ENCODE peak calls at places on chromosomes 1 and 21, in nine cellular contexts. N is AG10803, L is ovary, Q is cardiac muscle cell, W is left lung, E is psoas muscle, K is pancreas, F is HCT116, B is transverse colon. A is an unnamed sample.

GRCh38 chr21:42336065-42336464 is 14.7 kb downstream of the TFF2 start:
- DNase-seq in F (no peak), B (no peak), N (no peak), K (no peak), Q (peak; percentile 44), W (no peak), L (no peak), E (no peak), A (no peak)

GRCh38 chr21:44498280-44498964 is 41.6 kb downstream of the KRTAP10-1 start:
- DNase-seq in W (no peak), L (no peak), B (no peak), N (no peak), F (no peak), Q (no peak), K (no peak), E (no peak), A (no peak)

GRCh38 chr1:183742367-183742766 is 62.6 kb upstream of the RGL1 start:
- DNase-seq in F (no peak), K (no peak), E (no peak), Q (no peak), N (no peak), W (no peak), L (no peak), B (no peak), A (no peak)

GRCh38 chr1:56034222-56034621 is 545.1 kb downstream of the PLPP3 start:
- DNase-seq in B (no peak), Q (peak; percentile 64), K (no peak), F (no peak), L (no peak), W (no peak), N (peak; percentile 71), E (no peak), A (no peak)

GRCh38 chr1:12246584-12246983 is 16.8 kb downstream of the VPS13D start:
- DNase-seq in W (no peak), L (no peak), F (no peak), K (no peak), B (no peak), N (no peak), Q (no peak), E (peak; percentile 59), A (no peak)

GRCh38 chr1:41539999-41540398 is 55.5 kb upstream of the EDN2 start:
- DNase-seq in W (no peak), K (no peak), B (peak; percentile 2), L (no peak), Q (no peak), F (no peak), N (no peak), E (no peak), A (no peak)

GRCh38 chr1:6635910-6636760 is 11.5 kb downstream of the THAP3 start:
- DNase-seq in W (no peak), N (no peak), L (no peak), Q (no peak), F (no peak), B (no peak), E (no peak), K (no peak), A (no peak)

GRCh38 chr1:179876289-179876715 is 1.3 kb downstream of the TOR1AIP2 start:
- DNase-seq in F (no peak), Q (peak; percentile 62), W (no peak), L (no peak), E (no peak), B (peak; percentile 10), N (peak; percentile 25), K (peak; percentile 37), A (no peak)

GRCh38 chr1:104780470-104781078 is 1030.9 kb downstream of the AMY1C start:
- DNase-seq in Q (peak; percentile 29), N (peak; percentile 4), F (no peak), W (no peak), E (no peak), B (no peak), L (no peak), K (no peak), A (peak; percentile 11)

GRCh38 chr1:89529196-89529595 is 4.6 kb downstream of the LRRC8B start:
- DNase-seq in K (no peak), Q (no peak), W (no peak), N (no peak), B (no peak), L (no peak), E (no peak), F (no peak), A (no peak)

GRCh38 chr1:89822999-89823628 is 2.3 kb downstream of the LRRC8D start:
- DNase-seq in B (no peak), N (peak; percentile 71), K (no peak), Q (peak; percentile 86), L (no peak), F (no peak), W (no peak), E (no peak), A (peak; percentile 46)

GRCh38 chr1:243713470-243714186 is 136.4 kb downstream of the AKT3 start:
- DNase-seq in W (no peak), E (no peak), L (peak; percentile 45), F (no peak), Q (peak; percentile 82), K (no peak), N (peak; percentile 90), B (no peak), A (no peak)

GRCh38 chr1:230581446-230582079 is 60.7 kb upstream of the COG2 start:
- DNase-seq in N (no peak), W (no peak), K (no peak), Q (peak; percentile 3), F (no peak), L (no peak), E (no peak), B (no peak), A (no peak)
- TF ChIP-seq CTCF in N (peak; percentile 3), W (no peak), K (no peak), Q (no peak), F (peak; percentile 18), L (no peak), E (no peak), B (no peak), A (peak; percentile 53)

GRCh38 chr1:153260473-153260979 is 1.0 kb downstream of the LORICRIN start:
- DNase-seq in E (no peak), W (no peak), F (no peak), K (no peak), B (no peak), L (no peak), N (no peak), Q (peak; percentile 4), A (no peak)
- H3K4me3 ChIP-seq in E (no peak overlapping the region), W (no peak overlapping the region), F (no peak overlapping the region), K (no peak overlapping the region), B (no peak overlapping the region), L (peak overlapping the region; percentile 43), N (no peak overlapping the region), Q (peak overlapping the region; percentile 34), A (no peak overlapping the region)

GRCh38 chr1:16986596-16987361 is 6.4 kb upstream of the MFAP2 start:
- DNase-seq in W (no peak), L (no peak), F (no peak), K (no peak), B (no peak), Q (no peak), E (no peak), N (no peak), A (no peak)
- TF ChIP-seq CTCF in W (no peak), L (no peak), F (peak; percentile 72), K (no peak), B (no peak), Q (peak; percentile 43), E (no peak), N (no peak), A (peak; percentile 27)

GRCh38 chr1:220785166-220786056 is 1.3 kb upstream of the MTARC1 start:
- DNase-seq in E (no peak), K (no peak), L (no peak), B (no peak), Q (no peak), W (no peak), F (no peak), N (no peak), A (peak; percentile 98)

GRCh38 chr1:220786057-220786336 is 716 bp upstream of the MTARC1 start:
- DNase-seq in F (no peak), N (no peak), E (peak; percentile 73), Q (no peak), B (no peak), W (no peak), K (peak; percentile 51), L (no peak), A (no peak)

GRCh38 chr1:220788146-220788545 is 1.4 kb downstream of the MTARC1 start:
- DNase-seq in L (no peak), Q (peak; percentile 21), B (no peak), N (no peak), F (no peak), W (no peak), K (no peak), E (no peak), A (no peak)

GRCh38 chr1:220786337-220787068 is at the start of gene MTARC1:
- DNase-seq in F (no peak), K (peak; percentile 85), B (peak; percentile 86), W (peak; percentile 86), N (peak; percentile 33), L (peak; percentile 61), E (peak; percentile 83), Q (peak; percentile 76), A (peak; percentile 95)

DNA sequence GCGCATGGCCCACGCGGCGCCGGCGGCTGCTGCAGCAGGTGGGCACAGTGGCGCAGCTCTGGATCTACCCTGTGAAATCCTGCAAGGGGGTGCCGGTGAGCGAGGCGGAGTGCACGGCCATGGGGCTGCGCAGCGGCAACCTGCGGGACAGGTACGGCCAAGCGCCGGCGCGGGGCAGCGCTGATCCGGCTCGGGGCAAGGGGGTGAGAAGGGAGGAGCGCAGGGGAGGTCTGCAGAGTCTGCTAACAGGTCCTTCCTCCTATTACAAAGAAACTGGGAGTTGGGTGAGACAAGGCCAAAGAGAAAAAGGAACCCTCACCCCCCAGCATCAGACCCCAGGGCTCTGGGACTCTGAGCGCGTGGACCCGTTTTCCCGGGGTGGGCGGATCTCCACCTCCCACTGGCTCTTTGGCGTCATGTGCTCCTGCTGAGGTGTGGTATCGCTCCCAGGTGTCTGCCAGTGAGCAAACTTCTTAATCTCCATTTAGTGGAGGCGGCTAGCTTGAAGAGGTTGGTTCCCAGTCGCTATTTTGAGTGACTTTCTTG is 429 bp downstream of the MTARC1 start:
- DNase-seq in F (peak; percentile 51), N (no peak), K (peak; percentile 75), B (peak; percentile 80), W (peak; percentile 70), E (no peak), L (no peak), Q (no peak), A (peak; percentile 81)
- H3K4me3 ChIP-seq in F (peak overlapping the region; percentile 66), N (peak overlapping the region; percentile 49), K (peak overlapping the region; percentile 49), B (peak overlapping the region; percentile 57), W (peak overlapping the region; percentile 42), E (peak overlapping the region; percentile 75), L (peak overlapping the region; percentile 23), Q (peak overlapping the region; percentile 66), A (peak overlapping the region; percentile 56)